ENCODE peak calls at places on chromosomes 2 and 18, in five cellular contexts. O, Q, V, C and P are unnamed samples.

GRCh38 chr2:48471048-48471474 is 58.9 kb upstream of the STON1 start:
- DNase-seq in O (no peak), V (no peak), C (peak), Q (no peak), P (peak)

GRCh38 chr18:44723366-44723765 is 42.7 kb downstream of the SETBP1 start:
- DNase-seq in C (no peak), Q (no peak), O (peak), V (no peak), P (no peak)

GRCh38 chr2:61340242-61340641 is 130.6 kb downstream of the USP34 start:
- DNase-seq in V (no peak), O (no peak), Q (no peak), C (no peak), P (no peak)

GRCh38 chr18:34780856-34781255 is 70.8 kb downstream of the DTNA start:
- DNase-seq in V (no peak), O (no peak), C (no peak), Q (no peak), P (no peak)

GRCh38 chr2:46298522-46299351 is 1.5 kb downstream of the EPAS1 start:
- DNase-seq in Q (no peak), V (no peak), C (no peak), O (peak), P (peak)

GRCh38 chr2:74975016-74975415 is 16.6 kb downstream of the POLE4 start:
- DNase-seq in O (no peak), C (no peak), V (no peak), Q (no peak), P (peak)

GRCh38 chr2:45329045-45329677 is 281.9 kb downstream of the SRBD1 start:
- DNase-seq in Q (no peak), V (no peak), O (no peak), C (peak), P (peak)

GRCh38 chr2:219553463-219553862 is 9.6 kb downstream of the TMEM198 start:
- DNase-seq in V (no peak), C (no peak), O (no peak), Q (no peak), P (no peak)

GRCh38 chr2:46778516-46778915 is 137.1 kb downstream of the MCFD2 start:
- DNase-seq in C (no peak), V (no peak), Q (no peak), O (no peak), P (no peak)

GRCh38 chr2:220001693-220002260 is 374.3 kb downstream of the SLC4A3 start:
- DNase-seq in O (no peak), Q (no peak), V (no peak), C (no peak), P (no peak)

GRCh38 chr2:50720695-50721314 is 311.1 kb downstream of the NRXN1 start:
- DNase-seq in O (no peak), Q (no peak), V (no peak), C (peak), P (peak)

GRCh38 chr2:230128943-230129342 is 60.2 kb upstream of the SLC16A14 start:
- DNase-seq in O (no peak), V (no peak), C (no peak), Q (no peak), P (no peak)

GRCh38 chr18:11849279-11849678 is 1.9 kb upstream of the CHMP1B start:
- DNase-seq in Q (no peak), V (no peak), C (no peak), O (no peak), P (no peak)

GRCh38 chr2:45287040-45287439 is 277.8 kb upstream of the SIX2 start:
- DNase-seq in Q (no peak), O (no peak), C (no peak), V (no peak), P (no peak)

GRCh38 chr2:64260817-64261216 is 116.6 kb upstream of the PELI1 start:
- DNase-seq in O (peak), Q (no peak), C (no peak), V (no peak), P (no peak)

GRCh38 chr2:46978696-46979095 is 63.1 kb upstream of the MCFD2 start:
- DNase-seq in Q (no peak), O (peak), C (no peak), V (no peak), P (no peak)

GRCh38 chr2:84781942-84782716 is 98.8 kb downstream of the TRABD2A start:
- DNase-seq in O (peak), V (no peak), C (no peak), Q (no peak), P (no peak)

GRCh38 chr2:10591207-10591606 is 98.6 kb downstream of the NOL10 start:
- DNase-seq in C (no peak), V (no peak), Q (no peak), O (no peak), P (no peak)

GRCh38 chr2:174939046-174939445 is 66.1 kb downstream of the CHN1 start:
- DNase-seq in C (no peak), V (no peak), O (no peak), Q (no peak), P (no peak)

GRCh38 chr2:190599073-190599472 is 49.8 kb upstream of the NAB1 start:
- DNase-seq in C (no peak), V (no peak), Q (no peak), O (no peak), P (no peak)

GRCh38 chr18:47795448-47795843 is 135.0 kb downstream of the SMAD2 start:
- DNase-seq in V (no peak), Q (no peak), C (no peak), O (no peak), P (no peak)